ENCODE peak calls at places on chromosomes 5 and 9, in eight cellular contexts. D is effector memory CD8-positive, alpha-beta T cell; C is gastroesophageal sphincter; G is foreskin keratinocyte; Y is right cardiac atrium; V is stimulated activated naive B cell treated with anti-CD40 and anti-IgM and Interleukin-4, amounts not matched to agents 10 μg/mL and 1 μg/mL and 100 μg/mL, for 72 hours; A is heart right ventricle; O is Right ventricle myocardium inferior. M is an unnamed sample.

GRCh38 chr5:142466195-142466951 is 141.6 kb upstream of the SPRY4 start:
- ATAC-seq in D (no peak), C (no peak), G (no peak), Y (no peak), V (no peak), A (no peak), O (no peak), M (peak)

GRCh38 chr5:135916638-135917263 is 21.1 kb upstream of the IL9 start:
- ATAC-seq in D (peak), C (no peak), G (no peak), Y (no peak), V (no peak), A (no peak), O (no peak), M (peak)

GRCh38 chr5:151002250-151002649 is 18.1 kb upstream of the GPX3 start:
- ATAC-seq in D (no peak), C (no peak), G (peak), Y (no peak), V (no peak), A (no peak), O (no peak), M (no peak)

GRCh38 chr5:16701134-16702094 is 84.6 kb upstream of the RETREG1 start:
- ATAC-seq in D (no peak), C (no peak), G (no peak), Y (no peak), V (no peak), A (no peak), O (no peak), M (no peak)

GRCh38 chr9:18573157-18573556 is 99.2 kb downstream of the ADAMTSL1 start:
- ATAC-seq in D (no peak), C (no peak), G (no peak), Y (no peak), V (no peak), A (no peak), O (no peak), M (no peak)

GRCh38 chr5:156838966-156839365 is 11.1 kb upstream of the PPP1R2B start:
- ATAC-seq in D (no peak), C (no peak), G (no peak), Y (no peak), V (no peak), A (no peak), O (no peak), M (no peak)

GRCh38 chr5:134124289-134125194 is 10.1 kb downstream of the TCF7 start:
- ATAC-seq in D (peak), C (no peak), G (peak), Y (peak), V (peak), A (no peak), O (no peak), M (no peak)

GRCh38 chr5:142197098-142197497 is 88.5 kb downstream of the NDFIP1 start:
- ATAC-seq in D (no peak), C (no peak), G (no peak), Y (no peak), V (no peak), A (no peak), O (no peak), M (no peak)

GRCh38 chr9:127021664-127022337 is 100.6 kb downstream of the ANGPTL2 start:
- ATAC-seq in D (no peak), C (peak), G (no peak), Y (peak), V (no peak), A (peak), O (peak), M (no peak)

GRCh38 chr5:42268630-42269029 is 154.6 kb upstream of the GHR start:
- ATAC-seq in D (no peak), C (no peak), G (no peak), Y (no peak), V (no peak), A (no peak), O (no peak), M (no peak)

GRCh38 chr9:95724253-95724991 is 151.1 kb upstream of the ERCC6L2 start:
- ATAC-seq in D (peak), C (no peak), G (no peak), Y (no peak), V (peak), A (no peak), O (no peak), M (peak)

GRCh38 chr5:1851290-1851934 is 31.3 kb downstream of the IRX4 start:
- ATAC-seq in D (no peak), C (no peak), G (no peak), Y (no peak), V (no peak), A (no peak), O (no peak), M (no peak)

GRCh38 chr9:37650873-37651768 is at the start of gene FRMPD1:
- ATAC-seq in D (peak), C (peak), G (peak), Y (peak), V (peak), A (peak), O (peak), M (peak)

GRCh38 chr9:87684627-87685204 is 41.2 kb upstream of the CTSL start:
- ATAC-seq in D (no peak), C (no peak), G (peak), Y (no peak), V (no peak), A (peak), O (peak), M (no peak)

GRCh38 chr9:7534211-7534935 is 265.2 kb downstream of the DMAC1 start:
- ATAC-seq in D (no peak), C (no peak), G (no peak), Y (no peak), V (no peak), A (peak), O (peak), M (peak)

GRCh38 chr5:161002571-161003074 is 150.6 kb upstream of the ATP10B start:
- ATAC-seq in D (no peak), C (no peak), G (no peak), Y (no peak), V (no peak), A (no peak), O (no peak), M (no peak)

GRCh38 chr5:149632311-149633251 is 51.3 kb downstream of the ARHGEF37 start:
- ATAC-seq in D (no peak), C (peak), G (peak), Y (peak), V (peak), A (peak), O (peak), M (peak)

GRCh38 chr5:117161718-117162386 is 587.2 kb upstream of the SEMA6A start:
- ATAC-seq in D (no peak), C (no peak), G (no peak), Y (no peak), V (no peak), A (no peak), O (no peak), M (no peak)

GRCh38 chr9:124394167-124394566 is 21.1 kb downstream of the PSMB7 start:
- ATAC-seq in D (no peak), C (no peak), G (no peak), Y (no peak), V (peak), A (no peak), O (no peak), M (peak)

GRCh38 chr5:151595411-151595826 is 4.3 kb upstream of the FAT2 start:
- ATAC-seq in D (no peak), C (no peak), G (no peak), Y (peak), V (no peak), A (peak), O (peak), M (no peak)

GRCh38 chr5:66810747-66811355 is 214.7 kb downstream of the MAST4 start:
- ATAC-seq in D (no peak), C (no peak), G (no peak), Y (no peak), V (peak), A (no peak), O (no peak), M (no peak)

GRCh38 chr9:35380016-35380415 is 109.9 kb upstream of the RUSC2 start:
- ATAC-seq in D (no peak), C (no peak), G (no peak), Y (no peak), V (no peak), A (peak), O (no peak), M (no peak)

GRCh38 chr5:148653271-148653839 is 972 bp downstream of the HTR4 start:
- ATAC-seq in D (no peak), C (peak), G (no peak), Y (peak), V (no peak), A (peak), O (no peak), M (no peak)

GRCh38 chr5:90381213-90381929 is 28.2 kb downstream of the CETN3 start:
- ATAC-seq in D (no peak), C (no peak), G (no peak), Y (no peak), V (no peak), A (no peak), O (no peak), M (no peak)

GRCh38 chr5:78633710-78634109 is 14.9 kb downstream of the LHFPL2 start:
- ATAC-seq in D (no peak), C (no peak), G (no peak), Y (no peak), V (no peak), A (no peak), O (no peak), M (no peak)

GRCh38 chr9:128051932-128052734 is 15.0 kb downstream of the NAIF1 start:
- ATAC-seq in D (no peak), C (no peak), G (peak), Y (no peak), V (peak), A (peak), O (no peak), M (no peak)

GRCh38 chr9:134502261-134503211 is 139.1 kb upstream of the COL5A1 start:
- ATAC-seq in D (no peak), C (peak), G (peak), Y (peak), V (no peak), A (peak), O (peak), M (no peak)

GRCh38 chr5:58775699-58776098 is 192.8 kb downstream of the RAB3C start:
- ATAC-seq in D (no peak), C (no peak), G (no peak), Y (no peak), V (peak), A (no peak), O (no peak), M (peak)

GRCh38 chr9:135797507-135798302 is 95.7 kb downstream of the KCNT1 start:
- ATAC-seq in D (no peak), C (no peak), G (peak), Y (peak), V (peak), A (peak), O (peak), M (peak)

GRCh38 chr5:149464796-149465489 is 85.9 kb upstream of the IL17B start:
- ATAC-seq in D (no peak), C (peak), G (peak), Y (peak), V (no peak), A (peak), O (peak), M (no peak)

GRCh38 chr9:91714020-91714721 is 235.9 kb downstream of the ROR2 start:
- ATAC-seq in D (no peak), C (peak), G (peak), Y (peak), V (peak), A (peak), O (peak), M (no peak)

GRCh38 chr5:137778772-137779564 is 24.8 kb upstream of the HNRNPA0 start:
- ATAC-seq in D (no peak), C (no peak), G (peak), Y (no peak), V (no peak), A (no peak), O (no peak), M (no peak)

GRCh38 chr5:104018299-104018698 is 455.7 kb upstream of the NUDT12 start:
- ATAC-seq in D (no peak), C (no peak), G (no peak), Y (no peak), V (no peak), A (no peak), O (no peak), M (no peak)

GRCh38 chr9:105040462-105040861 is 112.5 kb upstream of the ABCA1 start:
- ATAC-seq in D (no peak), C (no peak), G (no peak), Y (no peak), V (no peak), A (no peak), O (no peak), M (no peak)

GRCh38 chr9:121975801-121976277 is 117.3 kb downstream of the TTLL11 start:
- ATAC-seq in D (no peak), C (no peak), G (peak), Y (no peak), V (no peak), A (no peak), O (no peak), M (no peak)

GRCh38 chr5:158796812-158797497 is 302.8 kb downstream of the EBF1 start:
- ATAC-seq in D (no peak), C (peak), G (no peak), Y (peak), V (no peak), A (peak), O (peak), M (no peak)

GRCh38 chr9:69104830-69105527 is 69.1 kb upstream of the TJP2 start:
- ATAC-seq in D (no peak), C (no peak), G (peak), Y (peak), V (no peak), A (peak), O (no peak), M (no peak)